ENCODE peak calls at places on chromosome 15, in ten cellular contexts. One of them, this sample, is unnamed.

GRCh38 chr15:58545307-58546065 is 113.7 kb downstream of the LIPC start:
- DNase-seq in hippocampal formation: no peak
- DNase-seq in chondrocyte: no peak
- DNase-seq in hepatocyte: no peak
- DNase-seq in thoracic aorta: no peak
- DNase-seq in activated CD4-positive, alpha-beta T cell treated with anti-CD3 and anti-CD28 coated beads, Interleukin-2, amount 50 U/mL, for 1 hour: no peak
- DNase-seq in NCI-H774: no peak
- DNase-seq in DMS53: no peak
- DNase-seq in dermis blood vessel endothelial cell: no peak
- DNase-seq in nucleus accumbens: no peak
- DNase-seq in this sample: peak; percentile 24

GRCh38 chr15:100189849-100190248 is 151.9 kb downstream of the ADAMTS17 start:
- DNase-seq in hippocampal formation: no peak
- DNase-seq in chondrocyte: no peak
- DNase-seq in hepatocyte: peak; percentile 59
- DNase-seq in thoracic aorta: no peak
- DNase-seq in activated CD4-positive, alpha-beta T cell treated with anti-CD3 and anti-CD28 coated beads, Interleukin-2, amount 50 U/mL, for 1 hour: no peak
- DNase-seq in NCI-H774: no peak
- DNase-seq in DMS53: no peak
- DNase-seq in dermis blood vessel endothelial cell: no peak
- DNase-seq in nucleus accumbens: no peak
- DNase-seq in this sample: no peak

GRCh38 chr15:39833515-39833981 is 50.9 kb upstream of the FSIP1 start:
- DNase-seq in hippocampal formation: no peak
- DNase-seq in chondrocyte: no peak
- DNase-seq in hepatocyte: no peak
- DNase-seq in thoracic aorta: no peak
- DNase-seq in activated CD4-positive, alpha-beta T cell treated with anti-CD3 and anti-CD28 coated beads, Interleukin-2, amount 50 U/mL, for 1 hour: no peak
- DNase-seq in NCI-H774: peak; percentile 33
- DNase-seq in DMS53: peak; percentile 10
- DNase-seq in dermis blood vessel endothelial cell: no peak
- DNase-seq in nucleus accumbens: no peak
- DNase-seq in this sample: peak; percentile 88

GRCh38 chr15:98154863-98155262 is 194.4 kb downstream of the ARRDC4 start:
- DNase-seq in hippocampal formation: no peak
- DNase-seq in chondrocyte: no peak
- DNase-seq in hepatocyte: peak; percentile 28
- DNase-seq in thoracic aorta: no peak
- DNase-seq in activated CD4-positive, alpha-beta T cell treated with anti-CD3 and anti-CD28 coated beads, Interleukin-2, amount 50 U/mL, for 1 hour: no peak
- DNase-seq in NCI-H774: no peak
- DNase-seq in DMS53: no peak
- DNase-seq in dermis blood vessel endothelial cell: no peak
- DNase-seq in nucleus accumbens: no peak
- DNase-seq in this sample: peak; percentile 99

GRCh38 chr15:90594297-90594696 is 64.6 kb downstream of the CRTC3 start:
- DNase-seq in hippocampal formation: no peak
- DNase-seq in chondrocyte: no peak
- DNase-seq in hepatocyte: no peak
- DNase-seq in thoracic aorta: peak; percentile 93
- DNase-seq in activated CD4-positive, alpha-beta T cell treated with anti-CD3 and anti-CD28 coated beads, Interleukin-2, amount 50 U/mL, for 1 hour: peak; percentile 80
- DNase-seq in NCI-H774: peak; percentile 74
- DNase-seq in DMS53: peak; percentile 90
- DNase-seq in dermis blood vessel endothelial cell: peak; percentile 74
- DNase-seq in nucleus accumbens: peak; percentile 59
- DNase-seq in this sample: no peak

GRCh38 chr15:83174891-83175290 is 32.7 kb downstream of the HDGFL3 start:
- DNase-seq in hippocampal formation: no peak
- DNase-seq in chondrocyte: no peak
- DNase-seq in hepatocyte: no peak
- DNase-seq in thoracic aorta: no peak
- DNase-seq in activated CD4-positive, alpha-beta T cell treated with anti-CD3 and anti-CD28 coated beads, Interleukin-2, amount 50 U/mL, for 1 hour: no peak
- DNase-seq in NCI-H774: no peak
- DNase-seq in DMS53: no peak
- DNase-seq in dermis blood vessel endothelial cell: no peak
- DNase-seq in nucleus accumbens: no peak
- DNase-seq in this sample: no peak

GRCh38 chr15:38254065-38254883 is 1.6 kb downstream of the SPRED1 start:
- DNase-seq in hippocampal formation: peak; percentile 43
- DNase-seq in chondrocyte: no peak
- DNase-seq in hepatocyte: peak; percentile 78
- DNase-seq in thoracic aorta: no peak
- DNase-seq in activated CD4-positive, alpha-beta T cell treated with anti-CD3 and anti-CD28 coated beads, Interleukin-2, amount 50 U/mL, for 1 hour: no peak
- DNase-seq in NCI-H774: peak; percentile 45
- DNase-seq in DMS53: peak; percentile 66
- DNase-seq in dermis blood vessel endothelial cell: peak; percentile 58
- DNase-seq in nucleus accumbens: peak; percentile 17
- DNase-seq in this sample: peak; percentile 76

GRCh38 chr15:63998489-63998888 is 47.8 kb downstream of the DAPK2 start:
- DNase-seq in hippocampal formation: no peak
- DNase-seq in chondrocyte: no peak
- DNase-seq in hepatocyte: no peak
- DNase-seq in thoracic aorta: no peak
- DNase-seq in activated CD4-positive, alpha-beta T cell treated with anti-CD3 and anti-CD28 coated beads, Interleukin-2, amount 50 U/mL, for 1 hour: no peak
- DNase-seq in NCI-H774: no peak
- DNase-seq in DMS53: no peak
- DNase-seq in dermis blood vessel endothelial cell: no peak
- DNase-seq in nucleus accumbens: no peak
- DNase-seq in this sample: no peak

GRCh38 chr15:39587910-39588530 is 7.1 kb downstream of the THBS1 start:
- DNase-seq in hippocampal formation: no peak
- DNase-seq in chondrocyte: no peak
- DNase-seq in hepatocyte: no peak
- DNase-seq in thoracic aorta: no peak
- DNase-seq in activated CD4-positive, alpha-beta T cell treated with anti-CD3 and anti-CD28 coated beads, Interleukin-2, amount 50 U/mL, for 1 hour: no peak
- DNase-seq in NCI-H774: no peak
- DNase-seq in DMS53: no peak
- DNase-seq in dermis blood vessel endothelial cell: peak; percentile 67
- DNase-seq in nucleus accumbens: no peak
- DNase-seq in this sample: peak; percentile 25

GRCh38 chr15:59550520-59550919 is 61.1 kb upstream of the GCNT3 start:
- DNase-seq in hippocampal formation: no peak
- DNase-seq in chondrocyte: no peak
- DNase-seq in hepatocyte: no peak
- DNase-seq in thoracic aorta: no peak
- DNase-seq in activated CD4-positive, alpha-beta T cell treated with anti-CD3 and anti-CD28 coated beads, Interleukin-2, amount 50 U/mL, for 1 hour: no peak
- DNase-seq in NCI-H774: no peak
- DNase-seq in DMS53: no peak
- DNase-seq in dermis blood vessel endothelial cell: no peak
- DNase-seq in nucleus accumbens: no peak
- DNase-seq in this sample: no peak

GRCh38 chr15:95068847-95069518 is 837.6 kb downstream of the MCTP2 start:
- DNase-seq in hippocampal formation: no peak
- DNase-seq in chondrocyte: no peak
- DNase-seq in hepatocyte: no peak
- DNase-seq in thoracic aorta: no peak
- DNase-seq in activated CD4-positive, alpha-beta T cell treated with anti-CD3 and anti-CD28 coated beads, Interleukin-2, amount 50 U/mL, for 1 hour: no peak
- DNase-seq in NCI-H774: no peak
- DNase-seq in DMS53: no peak
- DNase-seq in dermis blood vessel endothelial cell: no peak
- DNase-seq in nucleus accumbens: no peak
- DNase-seq in this sample: no peak

This sample was measured in EL.